ENCODE peak calls at places on chromosomes 2 and 18, in nine cellular contexts. I, P, Z, Y, K, A, W, G and C are unnamed samples.

GRCh38 chr18:74724186-74724585 is 126.5 kb downstream of the ZNF407 start:
- DNase-seq in G (peak), Y (no peak), K (no peak), I (no peak), W (no peak), P (peak), Z (no peak), A (no peak), C (no peak)

GRCh38 chr2:161415041-161415440 is 1.1 kb upstream of the TBR1 start:
- DNase-seq in G (no peak), P (no peak), W (no peak), Y (no peak), K (peak), I (peak), A (no peak), Z (peak), C (peak)

GRCh38 chr2:1967242-1968210 is 223.2 kb upstream of the PXDN start:
- DNase-seq in G (no peak), Y (no peak), W (no peak), K (peak), I (peak), A (no peak), P (no peak), Z (no peak), C (no peak)

GRCh38 chr18:79792988-79793355 is 4.8 kb upstream of the KCNG2 start:
- DNase-seq in P (no peak), G (no peak), Z (no peak), A (no peak), I (no peak), K (no peak), W (no peak), Y (no peak), C (no peak)

GRCh38 chr2:7574385-7574784 is 657.2 kb downstream of the RNF144A start:
- DNase-seq in W (no peak), P (no peak), Z (no peak), G (no peak), A (no peak), Y (no peak), I (no peak), K (no peak), C (no peak)

GRCh38 chr2:38427936-38428335 is 50.9 kb upstream of the ATL2 start:
- DNase-seq in K (peak), Y (no peak), I (peak), A (no peak), Z (peak), W (no peak), G (no peak), P (no peak), C (no peak)

GRCh38 chr2:46770622-46771021 is 145.0 kb downstream of the MCFD2 start:
- DNase-seq in I (no peak), W (no peak), Y (no peak), G (peak), A (peak), K (no peak), Z (no peak), P (peak), C (no peak)

GRCh38 chr2:100041946-100042345 is 100.4 kb downstream of the AFF3 start:
- DNase-seq in K (no peak), G (no peak), I (peak), W (no peak), A (no peak), Y (no peak), Z (no peak), P (no peak), C (peak)

GRCh38 chr2:23200056-23200455 is 184.9 kb upstream of the KLHL29 start:
- DNase-seq in Z (no peak), K (no peak), G (no peak), Y (no peak), I (no peak), P (no peak), A (no peak), W (no peak), C (no peak)

GRCh38 chr2:30106543-30106942 is 40.3 kb upstream of the YPEL5 start:
- DNase-seq in A (no peak), G (peak), K (peak), Z (no peak), Y (no peak), I (no peak), P (no peak), W (no peak), C (no peak)

GRCh38 chr18:44729631-44730101 is 49.0 kb downstream of the SETBP1 start:
- DNase-seq in P (peak), G (peak), A (peak), Z (no peak), I (no peak), W (no peak), K (peak), Y (no peak), C (no peak)

GRCh38 chr2:40658917-40659316 is 207.0 kb upstream of the SLC8A1 start:
- DNase-seq in A (no peak), K (peak), G (no peak), P (no peak), W (no peak), I (peak), Y (no peak), Z (peak), C (no peak)

GRCh38 chr2:84881581-84882414 is 914 bp upstream of the TRABD2A start:
- DNase-seq in Z (peak), A (peak), I (peak), Y (peak), G (peak), W (no peak), P (no peak), K (peak), C (peak)

GRCh38 chr18:8706981-8707940 is 1.9 kb downstream of the MTCL1 start:
- DNase-seq in Z (peak), K (peak), A (peak), P (peak), G (no peak), W (peak), Y (peak), I (peak), C (peak)

GRCh38 chr2:160674076-160674630 is 180.5 kb upstream of the RBMS1 start:
- DNase-seq in I (no peak), P (no peak), A (no peak), Z (no peak), W (no peak), K (no peak), G (no peak), Y (no peak), C (no peak)

GRCh38 chr18:26813043-26813442 is 52.5 kb downstream of the AQP4 start:
- DNase-seq in Y (peak), A (no peak), W (no peak), Z (peak), K (peak), I (peak), P (no peak), G (no peak), C (no peak)

GRCh38 chr2:120490091-120490798 is 144.3 kb downstream of the INHBB start:
- DNase-seq in A (no peak), G (no peak), I (no peak), W (no peak), K (no peak), Y (no peak), P (no peak), Z (no peak), C (no peak)

GRCh38 chr18:55416791-55417190 is 171.2 kb downstream of the TCF4 start:
- DNase-seq in W (no peak), A (no peak), I (no peak), Z (no peak), G (no peak), P (no peak), K (no peak), Y (no peak), C (no peak)

GRCh38 chr2:851680-852079 is 99.0 kb upstream of the SNTG2 start:
- DNase-seq in G (no peak), Y (no peak), P (no peak), A (no peak), I (no peak), W (no peak), Z (no peak), K (no peak), C (no peak)

GRCh38 chr2:83817511-83817910 is 641.6 kb downstream of the SUCLG1 start:
- DNase-seq in G (no peak), P (no peak), Z (no peak), A (no peak), I (peak), W (no peak), Y (no peak), K (no peak), C (no peak)
- TF ChIP-seq CTCF in G (peak), P (peak), Z (no peak), A (no peak), I (peak), W (peak), Y (no peak), K (peak), C (peak)

DNA sequence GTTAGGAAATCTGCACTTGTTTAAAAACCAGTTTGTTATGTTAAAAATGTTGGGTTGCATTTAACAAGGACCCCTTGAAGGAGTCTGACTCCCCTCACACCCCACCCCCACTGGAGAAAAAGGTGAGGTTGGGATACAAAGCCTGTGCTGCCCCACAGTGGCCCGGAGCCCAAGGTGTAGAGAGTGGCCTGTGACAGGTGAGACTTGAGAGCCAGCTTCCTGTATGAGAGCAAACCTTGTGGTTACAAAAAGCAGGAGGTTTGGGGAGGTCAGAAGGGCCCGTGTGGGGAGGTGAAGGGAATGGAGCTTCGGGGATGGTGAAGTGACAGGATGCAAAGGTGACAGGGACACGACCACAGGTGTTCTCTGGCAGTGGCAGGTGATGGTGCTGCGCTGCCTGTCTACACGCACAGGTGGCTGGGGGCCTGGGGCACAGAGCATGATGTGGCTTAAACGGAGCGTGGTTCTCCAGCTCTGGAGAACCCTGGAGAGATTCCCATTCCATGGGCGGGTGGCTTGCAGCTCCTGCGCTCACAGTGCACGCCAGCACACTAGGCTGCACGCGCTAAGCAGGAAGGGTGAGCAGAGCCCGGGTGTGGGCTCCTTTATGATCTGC is 29.0 kb downstream of the IMPA2 start:
- DNase-seq in P (no peak), W (no peak), K (no peak), G (no peak), I (peak), Y (no peak), A (no peak), Z (peak), C (no peak)
- TF ChIP-seq CTCF in P (no peak), W (no peak), K (peak), G (no peak), I (peak), Y (no peak), A (no peak), Z (no peak), C (no peak)

GRCh38 chr18:63025251-63025710 is 294.3 kb downstream of the BCL2 start:
- DNase-seq in A (no peak), G (no peak), I (peak), Z (peak), Y (peak), W (no peak), K (peak), P (no peak), C (no peak)
- TF ChIP-seq CTCF in A (peak), G (peak), I (peak), Z (no peak), Y (peak), W (peak), K (peak), P (no peak), C (peak)

DNA sequence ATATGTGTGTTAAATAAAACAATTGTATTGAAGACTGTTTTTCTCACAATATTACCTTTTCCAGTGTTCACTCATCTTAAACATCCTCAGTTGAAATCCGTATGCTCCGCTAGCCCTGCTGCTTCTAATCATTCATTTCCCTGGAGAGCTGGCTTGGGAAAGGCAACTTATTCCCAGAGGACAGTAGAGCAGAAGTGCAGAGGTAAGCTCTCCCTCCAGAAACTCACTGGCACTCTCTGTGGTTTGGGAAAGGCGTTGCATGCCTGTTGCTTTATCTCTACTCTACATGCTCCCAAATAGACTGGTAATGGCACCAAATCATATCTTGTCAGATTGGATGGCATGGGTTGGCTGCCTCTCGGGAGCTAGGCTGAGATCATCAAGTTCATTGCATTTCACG is 117.1 kb upstream of the BOD1L2 start:
- DNase-seq in P (no peak), Y (no peak), W (peak), Z (no peak), G (no peak), K (peak), A (no peak), I (peak), C (no peak)
- TF ChIP-seq CTCF in P (peak), Y (no peak), W (peak), Z (no peak), G (no peak), K (peak), A (peak), I (peak), C (no peak)

DNA sequence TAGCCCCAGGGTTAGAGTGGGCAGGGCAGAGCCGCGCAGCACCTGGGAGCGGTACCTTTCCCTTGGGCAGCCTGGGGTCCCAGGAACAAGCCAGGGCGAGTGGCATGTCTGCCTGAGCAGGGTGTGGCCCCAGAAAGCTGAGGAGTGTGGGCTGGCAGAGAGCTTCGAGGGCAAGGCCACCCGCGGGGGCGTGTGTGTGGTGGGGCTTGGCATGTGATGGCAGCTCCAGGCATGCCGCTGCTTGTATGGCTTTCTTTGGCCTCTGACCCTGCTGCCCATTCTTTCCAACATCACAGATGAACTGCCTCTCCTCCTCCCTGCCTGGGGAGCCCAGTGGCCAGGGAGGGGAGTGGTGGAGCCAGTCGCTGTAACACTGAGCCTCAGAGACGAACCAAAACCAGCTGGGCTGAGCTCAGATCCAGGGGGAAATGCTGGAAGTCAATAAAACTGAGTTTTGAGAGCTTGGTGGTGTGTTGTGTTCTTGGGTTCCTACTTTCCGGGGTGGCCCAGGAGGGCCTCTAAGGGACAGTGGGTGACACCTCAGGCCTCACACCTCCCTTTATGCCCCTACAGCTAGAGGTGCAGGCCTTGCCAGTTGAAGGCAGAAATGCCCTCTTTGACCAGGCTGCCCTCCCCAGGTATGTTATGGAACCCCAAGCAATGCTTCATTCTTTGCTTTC is 7.4 kb downstream of the DNAJB2 start:
- DNase-seq in A (no peak), G (peak), I (peak), Y (no peak), K (no peak), P (no peak), W (no peak), Z (no peak), C (no peak)
- TF ChIP-seq CTCF in A (no peak), G (no peak), I (peak), Y (no peak), K (no peak), P (no peak), W (no peak), Z (no peak), C (no peak)

GRCh38 chr18:71426441-71426840 is 1117.7 kb downstream of the CBLN2 start:
- DNase-seq in G (no peak), Z (no peak), P (no peak), K (no peak), I (no peak), W (no peak), A (no peak), Y (no peak), C (no peak)
- TF ChIP-seq CTCF in G (no peak), Z (no peak), P (no peak), K (peak), I (no peak), W (no peak), A (no peak), Y (no peak), C (peak)

GRCh38 chr2:72116081-72116533 is 31.6 kb downstream of the CYP26B1 start:
- DNase-seq in P (no peak), I (peak), Z (peak), W (no peak), G (no peak), A (no peak), Y (no peak), K (peak), C (no peak)
- TF ChIP-seq CTCF in P (peak), I (peak), Z (peak), W (no peak), G (peak), A (peak), Y (no peak), K (peak), C (no peak)

DNA sequence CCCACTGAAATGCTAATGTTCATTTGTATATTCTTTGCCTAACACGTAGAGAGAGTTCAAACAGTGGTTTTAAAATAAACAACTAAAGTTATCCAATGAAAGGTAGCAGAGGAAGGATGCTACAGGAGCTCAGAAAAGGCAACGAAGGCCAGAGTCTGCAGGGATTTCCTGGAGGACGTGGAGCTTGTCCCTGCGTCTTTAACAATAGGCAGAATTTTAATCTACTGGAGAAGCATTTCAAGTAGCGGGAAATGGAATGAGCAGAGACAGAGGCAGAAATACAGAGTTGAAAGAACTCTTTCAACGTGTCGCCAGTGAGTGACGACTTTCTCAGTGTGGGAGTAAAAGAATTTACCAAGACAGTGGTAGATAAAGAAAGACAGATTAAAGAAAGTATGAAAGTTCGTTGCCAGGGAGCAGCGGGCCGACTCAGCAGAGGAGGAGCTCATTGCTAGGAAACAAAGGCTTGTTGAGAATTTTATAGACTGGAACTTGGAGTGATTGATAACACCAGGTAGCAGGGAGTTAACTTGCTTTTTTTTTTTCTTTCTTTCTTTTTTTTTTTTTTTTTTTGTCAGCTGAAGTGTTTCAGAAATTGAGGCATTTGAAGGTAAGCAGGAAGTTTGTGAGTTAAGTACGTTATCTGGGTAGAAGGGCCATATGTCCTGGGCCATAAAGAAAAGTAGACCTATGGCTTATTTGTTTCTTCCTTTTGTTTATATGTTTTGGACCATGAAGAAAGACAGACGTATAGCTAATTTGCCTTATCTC is 625 bp upstream of the NBAS start:
- DNase-seq in P (no peak), A (no peak), W (no peak), Y (peak), G (no peak), Z (no peak), K (no peak), I (peak), C (peak)
- TF ChIP-seq CTCF in P (no peak), A (no peak), W (no peak), Y (no peak), G (no peak), Z (no peak), K (no peak), I (no peak), C (no peak)

GRCh38 chr2:238425505-238425978 is 1.2 kb upstream of the ASB1 start:
- DNase-seq in Z (no peak), I (no peak), W (no peak), Y (no peak), A (no peak), K (peak), P (no peak), G (no peak), C (no peak)
- TF ChIP-seq CTCF in Z (no peak), I (no peak), W (no peak), Y (no peak), A (no peak), K (no peak), P (no peak), G (no peak), C (no peak)

GRCh38 chr2:201881382-201881720 is 75.0 kb downstream of the CDK15 start:
- DNase-seq in I (no peak), K (no peak), Y (no peak), A (no peak), G (peak), W (no peak), Z (no peak), P (no peak), C (no peak)
- TF ChIP-seq CTCF in I (no peak), K (no peak), Y (no peak), A (no peak), G (no peak), W (no peak), Z (no peak), P (no peak), C (no peak)